ENCODE peak calls at places on chromosomes 13 and 19, in five cellular contexts. One of them, this sample, is unnamed.

GRCh38 chr13:83057119-83057518 is 825.2 kb downstream of the SLITRK1 start:
- DNase-seq in NB4: no peak
- DNase-seq in stomach: no peak
- DNase-seq in H1: no peak
- DNase-seq in Peyer's patch: no peak
- DNase-seq in this sample: no peak

GRCh38 chr19:42005504-42005903 is 11.5 kb upstream of the ATP1A3 start:
- DNase-seq in H1: no peak
- DNase-seq in NB4: no peak
- DNase-seq in Peyer's patch: no peak
- DNase-seq in stomach: no peak
- DNase-seq in this sample: no peak

GRCh38 chr13:42038661-42039456 is 9.6 kb upstream of the DGKH start:
- DNase-seq in NB4: no peak
- DNase-seq in H1: no peak
- DNase-seq in Peyer's patch: no peak
- DNase-seq in stomach: no peak
- DNase-seq in this sample: no peak

GRCh38 chr13:48476215-48476614 is 56.7 kb downstream of the RCBTB2 start:
- DNase-seq in NB4: peak; percentile 39
- DNase-seq in H1: no peak
- DNase-seq in Peyer's patch: no peak
- DNase-seq in stomach: no peak
- DNase-seq in this sample: no peak

GRCh38 chr13:40172878-40173277 is 493.6 kb downstream of the FOXO1 start:
- DNase-seq in NB4: no peak
- DNase-seq in H1: no peak
- DNase-seq in Peyer's patch: no peak
- DNase-seq in stomach: no peak
- DNase-seq in this sample: no peak

GRCh38 chr13:29683041-29683440 is 87.6 kb upstream of the SLC7A1 start:
- DNase-seq in NB4: no peak
- DNase-seq in H1: no peak
- DNase-seq in Peyer's patch: no peak
- DNase-seq in stomach: no peak
- DNase-seq in this sample: no peak

GRCh38 chr19:661427-662196 is 1.4 kb downstream of the RNF126 start:
- DNase-seq in stomach: peak; percentile 60
- DNase-seq in Peyer's patch: peak; percentile 85
- DNase-seq in H1: no peak
- DNase-seq in NB4: peak; percentile 54
- DNase-seq in this sample: no peak

GRCh38 chr13:97324115-97324514 is 102.0 kb downstream of the MBNL2 start:
- DNase-seq in Peyer's patch: no peak
- DNase-seq in NB4: no peak
- DNase-seq in H1: no peak
- DNase-seq in stomach: no peak
- DNase-seq in this sample: no peak

GRCh38 chr19:17687857-17688784 is at the start of gene UNC13A:
- DNase-seq in H1: peak; percentile 98
- DNase-seq in NB4: peak; percentile 65
- DNase-seq in Peyer's patch: no peak
- DNase-seq in stomach: peak; percentile 37
- DNase-seq in this sample: no peak

GRCh38 chr13:113938716-113939115 is 35.2 kb downstream of the C13orf46 start:
- DNase-seq in stomach: no peak
- DNase-seq in Peyer's patch: no peak
- DNase-seq in H1: no peak
- DNase-seq in NB4: no peak
- DNase-seq in this sample: no peak

GRCh38 chr19:54190503-54190941 is 586 bp upstream of the TSEN34 start:
- DNase-seq in Peyer's patch: peak; percentile 100
- DNase-seq in NB4: peak; percentile 97
- DNase-seq in stomach: peak; percentile 100
- DNase-seq in H1: peak; percentile 99
- DNase-seq in this sample: peak; percentile 99
- TF ChIP-seq POLR2A in Peyer's patch: no peak
- TF ChIP-seq POLR2A in NB4: no peak
- TF ChIP-seq POLR2A in stomach: no peak
- TF ChIP-seq POLR2A in H1: peak; percentile 62
- TF ChIP-seq POLR2A in this sample: no peak

GRCh38 chr19:6059396-6059947 is 50.8 kb downstream of the RFX2 start:
- DNase-seq in NB4: no peak
- DNase-seq in H1: no peak
- DNase-seq in stomach: no peak
- DNase-seq in Peyer's patch: no peak
- DNase-seq in this sample: peak; percentile 10

GRCh38 chr19:6059996-6060599 is 50.2 kb downstream of the RFX2 start:
- DNase-seq in stomach: no peak
- DNase-seq in Peyer's patch: peak; percentile 33
- DNase-seq in NB4: no peak
- DNase-seq in H1: no peak
- DNase-seq in this sample: peak; percentile 14

GRCh38 chr19:6062274-6062673 is 48.0 kb downstream of the RFX2 start:
- DNase-seq in stomach: peak; percentile 28
- DNase-seq in Peyer's patch: peak; percentile 55
- DNase-seq in H1: no peak
- DNase-seq in NB4: peak; percentile 91
- DNase-seq in this sample: peak; percentile 33

GRCh38 chr19:6061420-6062130 is 48.7 kb downstream of the RFX2 start:
- DNase-seq in NB4: no peak
- DNase-seq in stomach: no peak
- DNase-seq in H1: no peak
- DNase-seq in Peyer's patch: peak; percentile 60
- DNase-seq in this sample: peak; percentile 53

DNA sequence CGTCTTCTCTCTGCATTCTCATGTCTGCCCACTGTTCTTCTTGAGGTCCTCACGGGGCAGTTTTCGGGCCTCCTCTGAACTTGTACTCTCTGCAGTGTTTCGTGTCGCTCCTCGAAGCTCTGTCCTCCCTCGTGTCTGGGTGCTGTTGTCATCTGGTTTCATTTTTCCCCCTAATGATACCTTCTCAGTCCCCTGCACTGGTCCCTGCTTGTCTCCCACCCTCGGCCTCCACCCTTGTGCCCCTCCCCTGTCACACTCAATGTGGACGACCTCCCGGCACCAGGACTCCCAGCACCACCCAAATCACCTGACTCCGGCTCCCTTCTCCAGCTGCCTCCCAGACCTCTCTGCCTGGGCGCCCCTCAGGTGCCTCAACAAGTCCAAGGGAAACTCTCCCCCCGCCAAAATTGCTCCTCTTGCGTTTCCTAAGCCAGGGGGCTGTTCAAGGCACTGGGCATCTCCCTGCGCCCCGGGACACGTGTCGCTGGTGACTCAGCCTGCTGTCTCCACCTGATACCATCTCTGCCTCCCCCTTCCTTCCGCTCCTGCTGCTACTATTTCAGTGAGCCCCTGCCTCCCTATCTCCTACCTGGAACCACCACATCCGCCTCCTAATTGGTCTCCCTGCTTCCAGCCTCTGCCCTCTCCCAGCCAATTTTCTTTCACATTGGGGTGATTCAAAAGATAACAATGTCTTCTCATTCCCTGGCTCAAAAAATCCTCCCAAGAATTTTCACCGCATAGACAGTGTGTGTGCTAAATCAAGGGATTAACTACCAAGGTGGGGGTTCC is 49.5 kb downstream of the RFX2 start:
- DNase-seq in stomach: no peak
- DNase-seq in NB4: peak; percentile 75
- DNase-seq in Peyer's patch: peak; percentile 44
- DNase-seq in H1: no peak
- DNase-seq in this sample: peak; percentile 59
- TF ChIP-seq POLR2A in stomach: no peak
- TF ChIP-seq POLR2A in NB4: no peak
- TF ChIP-seq POLR2A in Peyer's patch: no peak
- TF ChIP-seq POLR2A in H1: no peak
- TF ChIP-seq POLR2A in this sample: no peak

GRCh38 chr19:35006342-35006998 is 6.3 kb downstream of the GRAMD1A start:
- DNase-seq in H1: no peak
- DNase-seq in stomach: peak; percentile 78
- DNase-seq in Peyer's patch: no peak
- DNase-seq in NB4: no peak
- DNase-seq in this sample: no peak
- TF ChIP-seq POLR2A in H1: no peak
- TF ChIP-seq POLR2A in stomach: no peak
- TF ChIP-seq POLR2A in Peyer's patch: peak; percentile 12
- TF ChIP-seq POLR2A in NB4: no peak
- TF ChIP-seq POLR2A in this sample: no peak

DNA sequence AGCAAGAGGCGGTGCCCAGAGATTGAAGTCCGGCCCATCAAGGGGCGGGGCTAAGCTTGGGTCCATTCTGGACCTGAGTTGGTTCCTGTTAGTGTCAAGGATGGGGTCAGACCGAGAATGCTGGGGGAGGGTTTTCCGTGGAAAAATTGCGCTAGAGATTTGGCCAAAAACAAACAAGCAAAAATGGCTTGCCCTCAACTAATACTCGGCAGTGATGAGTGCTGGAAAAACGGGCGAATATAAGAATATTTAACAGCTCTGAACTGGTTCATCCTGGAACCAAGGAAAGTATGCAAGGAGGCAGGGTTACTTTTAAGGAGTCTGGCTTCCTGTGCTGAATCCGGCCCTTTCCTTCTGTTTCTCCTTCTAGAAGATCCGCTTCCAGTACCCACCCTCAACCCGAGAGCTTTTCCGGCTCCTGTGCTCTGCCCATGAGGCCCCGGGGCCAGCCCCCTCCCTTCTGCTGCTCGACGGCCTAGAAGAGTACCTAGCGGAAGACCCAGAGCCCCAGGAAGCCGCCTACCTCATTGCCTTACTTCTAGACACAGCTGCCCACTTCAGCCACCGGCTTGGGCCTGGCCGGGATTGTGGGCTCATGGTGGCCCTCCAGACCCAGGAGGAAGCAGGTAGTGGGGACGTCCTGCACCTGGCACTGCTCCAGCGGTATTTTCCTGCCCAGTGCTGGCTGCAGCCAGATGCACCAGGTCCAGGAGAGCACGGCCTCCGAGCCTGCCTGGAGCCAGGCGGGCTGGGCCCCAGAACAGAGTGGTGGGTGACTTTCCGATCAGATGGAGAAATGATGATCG is 880 bp downstream of the SWSAP1 start:
- DNase-seq in H1: peak; percentile 68
- DNase-seq in Peyer's patch: peak; percentile 88
- DNase-seq in NB4: peak; percentile 77
- DNase-seq in stomach: peak; percentile 59
- DNase-seq in this sample: peak; percentile 56
- TF ChIP-seq POLR2A in H1: no peak
- TF ChIP-seq POLR2A in Peyer's patch: peak; percentile 83
- TF ChIP-seq POLR2A in NB4: peak; percentile 76
- TF ChIP-seq POLR2A in stomach: no peak
- TF ChIP-seq POLR2A in this sample: no peak

This sample was measured in breast epithelium.